ENCODE peak calls at places on chromosomes 3 and 15, in nine cellular contexts. V is NCI-H1092 treated with DMSO at 0.1 percent for 48 hours; Q is AG04450; D is activated T-cell treated with anti-CD3 and anti-CD28 coated beads, Interleukin-2, amount 50 U/mL, for 72 hours; K is GM12865; E is activated effector memory CD4-positive, alpha-beta T cell treated with Interleukin-2 at 50 U/mL for 16 hours; G is AG08396; S is glomerular endothelial cell; U is Kasumi-1. I is an unnamed sample.

GRCh38 chr3:194306771-194307640 is 44.1 kb downstream of the CPN2 start:
- DNase-seq in V (no peak), U (peak; percentile 72), G (no peak), D (peak; percentile 53), E (peak; percentile 27), Q (no peak), S (no peak), K (peak; percentile 85), I (no peak)

GRCh38 chr3:152197451-152197850 is 71.3 kb upstream of the MBNL1 start:
- DNase-seq in E (no peak), V (no peak), G (peak; percentile 12), D (no peak), S (no peak), Q (no peak), U (peak; percentile 14), K (peak; percentile 56), I (no peak)

GRCh38 chr3:134361162-134361831 is 12.9 kb downstream of the AMOTL2 start:
- DNase-seq in V (no peak), U (no peak), E (no peak), G (no peak), D (no peak), Q (no peak), S (no peak), K (no peak), I (no peak)

GRCh38 chr15:88243895-88244787 is 12.4 kb downstream of the NTRK3 start:
- DNase-seq in V (peak; percentile 19), K (peak; percentile 35), G (peak; percentile 34), U (peak; percentile 16), E (no peak), Q (no peak), S (peak; percentile 7), D (peak; percentile 24), I (no peak)

GRCh38 chr3:73745429-73746247 is 120.9 kb upstream of the PDZRN3 start:
- DNase-seq in D (no peak), Q (no peak), G (no peak), U (no peak), E (no peak), S (no peak), K (no peak), V (peak; percentile 65), I (no peak)

GRCh38 chr3:192887047-192887446 is 30.6 kb downstream of the MB21D2 start:
- DNase-seq in S (no peak), U (no peak), E (no peak), K (peak; percentile 77), Q (no peak), D (peak; percentile 14), V (no peak), G (no peak), I (no peak)

GRCh38 chr15:44775923-44776322 is 39.6 kb downstream of the TRIM69 start:
- DNase-seq in K (peak; percentile 40), D (no peak), S (no peak), Q (no peak), G (no peak), V (peak; percentile 53), U (no peak), E (no peak), I (no peak)

GRCh38 chr3:71875461-71875947 is 90.6 kb upstream of the PROK2 start:
- DNase-seq in K (peak; percentile 86), Q (peak; percentile 15), G (peak; percentile 77), V (peak; percentile 59), E (peak; percentile 66), D (peak; percentile 83), U (peak; percentile 73), S (peak; percentile 33), I (peak; percentile 47)

GRCh38 chr3:133301194-133301593 is 98.7 kb upstream of the BFSP2 start:
- DNase-seq in Q (peak; percentile 69), S (peak; percentile 56), K (no peak), D (no peak), G (peak; percentile 48), U (no peak), E (no peak), V (no peak), I (no peak)

GRCh38 chr3:147799601-147800000 is 390.4 kb downstream of the ZIC1 start:
- DNase-seq in E (no peak), U (no peak), S (no peak), Q (no peak), K (no peak), D (no peak), G (no peak), V (no peak), I (no peak)

GRCh38 chr15:70585707-70586034 is 177.7 kb downstream of the UACA start:
- DNase-seq in E (no peak), G (no peak), V (no peak), Q (no peak), D (peak; percentile 26), S (no peak), U (no peak), K (no peak), I (no peak)

GRCh38 chr3:176431986-176432385 is 765.3 kb downstream of the TBL1XR1 start:
- DNase-seq in G (no peak), E (no peak), K (no peak), D (no peak), V (no peak), S (no peak), Q (no peak), U (no peak), I (no peak)